ENCODE peak calls at places on chromosomes 5 and 9, in eight cellular contexts. Q, F, T, N, U, M, S and X are unnamed samples.

GRCh38 chr5:671459-672328 is 21.5 kb downstream of the TPPP start:
- DNase-seq in Q (peak), F (peak), T (peak), N (no peak), U (peak), M (peak), S (peak), X (peak)

GRCh38 chr5:32193591-32193990 is 19.5 kb upstream of the GOLPH3 start:
- DNase-seq in Q (peak), F (peak), T (peak), N (peak), U (peak), M (peak), S (no peak), X (peak)

GRCh38 chr5:32790411-32790951 is 79.4 kb downstream of the NPR3 start:
- DNase-seq in Q (no peak), F (no peak), T (no peak), N (no peak), U (no peak), M (no peak), S (no peak), X (peak)

GRCh38 chr9:135010921-135011320 is 76.5 kb upstream of the OLFM1 start:
- DNase-seq in Q (no peak), F (no peak), T (no peak), N (no peak), U (no peak), M (no peak), S (peak), X (no peak)

GRCh38 chr9:79256691-79257213 is 315.0 kb upstream of the TLE4 start:
- DNase-seq in Q (peak), F (no peak), T (no peak), N (peak), U (no peak), M (peak), S (no peak), X (no peak)

GRCh38 chr5:849651-850301 is 1.0 kb downstream of the ZDHHC11 start:
- DNase-seq in Q (peak), F (no peak), T (no peak), N (no peak), U (peak), M (peak), S (no peak), X (no peak)

GRCh38 chr9:17052626-17053025 is 82.2 kb upstream of the CNTLN start:
- DNase-seq in Q (no peak), F (no peak), T (no peak), N (no peak), U (no peak), M (no peak), S (no peak), X (no peak)

GRCh38 chr5:169272111-169272510 is 28.8 kb downstream of the SLIT3 start:
- DNase-seq in Q (no peak), F (no peak), T (no peak), N (no peak), U (no peak), M (no peak), S (no peak), X (no peak)

GRCh38 chr9:127608104-127608966 is 3.7 kb upstream of the STXBP1 start:
- DNase-seq in Q (peak), F (peak), T (peak), N (no peak), U (peak), M (peak), S (peak), X (no peak)

GRCh38 chr9:110947645-110948044 is 90.6 kb downstream of the LPAR1 start:
- DNase-seq in Q (no peak), F (no peak), T (no peak), N (no peak), U (no peak), M (no peak), S (no peak), X (no peak)

GRCh38 chr9:4486176-4486575 is 4.1 kb upstream of the SLC1A1 start:
- DNase-seq in Q (no peak), F (no peak), T (no peak), N (no peak), U (no peak), M (no peak), S (no peak), X (no peak)

GRCh38 chr9:95266649-95267048 is 50.9 kb downstream of the FANCC start:
- DNase-seq in Q (no peak), F (no peak), T (no peak), N (no peak), U (no peak), M (no peak), S (peak), X (no peak)

GRCh38 chr9:21556581-21557427 is 74.7 kb upstream of the IFNE start:
- DNase-seq in Q (no peak), F (no peak), T (no peak), N (no peak), U (no peak), M (no peak), S (no peak), X (no peak)

GRCh38 chr5:113123563-113123962 is 147.0 kb downstream of the DCP2 start:
- DNase-seq in Q (peak), F (peak), T (no peak), N (no peak), U (no peak), M (peak), S (peak), X (no peak)

GRCh38 chr5:74380193-74380592 is 260.3 kb downstream of the ENC1 start:
- DNase-seq in Q (no peak), F (no peak), T (no peak), N (no peak), U (no peak), M (no peak), S (no peak), X (no peak)

GRCh38 chr5:181203842-181204560 is 995 bp downstream of the TRIM7 start:
- DNase-seq in Q (no peak), F (peak), T (no peak), N (no peak), U (no peak), M (no peak), S (no peak), X (no peak)

GRCh38 chr5:9462109-9462508 is 83.8 kb downstream of the SEMA5A start:
- DNase-seq in Q (no peak), F (no peak), T (no peak), N (no peak), U (no peak), M (no peak), S (no peak), X (no peak)

GRCh38 chr9:71767421-71768321 is 642 bp downstream of the CEMIP2 start:
- DNase-seq in Q (no peak), F (no peak), T (peak), N (no peak), U (peak), M (peak), S (no peak), X (no peak)

GRCh38 chr9:127838375-127839078 is 15.9 kb downstream of the ENG start:
- DNase-seq in Q (peak), F (peak), T (peak), N (peak), U (peak), M (peak), S (no peak), X (peak)

GRCh38 chr5:6632324-6632930 is 417 bp downstream of the NSUN2 start:
- DNase-seq in Q (peak), F (no peak), T (peak), N (no peak), U (no peak), M (no peak), S (peak), X (peak)

GRCh38 chr9:135320943-135321342 is 158.6 kb upstream of the PPP1R26 start:
- DNase-seq in Q (no peak), F (no peak), T (no peak), N (no peak), U (no peak), M (no peak), S (no peak), X (no peak)

GRCh38 chr9:38009035-38009501 is 60.0 kb downstream of the SHB start:
- DNase-seq in Q (no peak), F (no peak), T (no peak), N (no peak), U (no peak), M (no peak), S (no peak), X (no peak)

GRCh38 chr9:121859646-121860045 is 208.2 kb downstream of the DAB2IP start:
- DNase-seq in Q (no peak), F (no peak), T (no peak), N (no peak), U (no peak), M (no peak), S (no peak), X (no peak)

GRCh38 chr5:1748271-1748670 is 51.4 kb downstream of the MRPL36 start:
- DNase-seq in Q (no peak), F (no peak), T (no peak), N (no peak), U (no peak), M (no peak), S (no peak), X (no peak)

GRCh38 chr5:139517683-139518564 is 35.4 kb upstream of the STING1 start:
- DNase-seq in Q (peak), F (peak), T (peak), N (peak), U (peak), M (peak), S (peak), X (peak)

GRCh38 chr5:155934964-155935363 is 392.0 kb upstream of the SGCD start:
- DNase-seq in Q (no peak), F (no peak), T (no peak), N (no peak), U (no peak), M (no peak), S (no peak), X (no peak)

GRCh38 chr5:73031839-73032238 is 76.0 kb downstream of the FCHO2 start:
- DNase-seq in Q (peak), F (no peak), T (no peak), N (peak), U (no peak), M (peak), S (no peak), X (peak)

GRCh38 chr5:143738415-143739401 is 73.3 kb upstream of the HMHB1 start:
- DNase-seq in Q (no peak), F (no peak), T (no peak), N (no peak), U (no peak), M (no peak), S (no peak), X (no peak)

DNA sequence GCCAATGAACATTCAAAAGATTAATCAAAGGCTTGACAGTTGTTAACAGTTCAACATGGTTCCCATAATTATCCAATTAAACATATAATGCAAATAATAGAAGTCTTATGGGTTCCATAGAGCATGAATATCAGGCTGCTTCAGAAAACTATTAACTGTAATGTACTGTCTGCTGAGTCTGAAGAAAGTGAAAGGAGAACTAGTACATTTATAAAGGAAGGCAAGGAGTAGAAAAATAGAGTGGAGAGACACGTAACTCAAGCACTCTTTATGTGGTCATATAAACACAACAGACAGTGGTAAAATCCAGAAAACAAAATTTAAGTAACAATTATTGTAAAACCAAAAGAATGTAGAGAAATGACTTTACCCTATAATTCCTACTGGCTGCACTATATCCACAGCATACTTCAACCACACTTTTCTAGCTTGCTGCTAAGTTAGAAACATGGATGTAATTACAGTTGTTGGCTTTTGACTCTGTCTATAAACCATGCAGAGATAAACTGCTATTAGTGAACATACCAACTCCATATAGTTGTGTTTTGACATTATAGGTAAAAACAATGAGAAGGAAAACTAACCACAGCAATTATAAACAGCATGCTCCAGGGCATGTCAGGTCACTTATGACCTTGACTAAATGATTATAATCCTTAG is 32.7 kb downstream of the NFIB start:
- DNase-seq in Q (no peak), F (no peak), T (no peak), N (no peak), U (no peak), M (no peak), S (no peak), X (no peak)
- H3K4me3 ChIP-seq in Q (no peak), F (no peak), T (no peak), N (no peak), U (no peak), M (no peak), S (no peak), X (no peak)

GRCh38 chr5:91219803-91220371 is 163.2 kb downstream of the ARRDC3 start:
- DNase-seq in Q (peak), F (peak), T (no peak), N (no peak), U (no peak), M (peak), S (peak), X (peak)
- TF ChIP-seq CTCF in Q (peak), F (peak), T (peak), N (peak), U (peak), M (peak), S (peak), X (peak)

DNA sequence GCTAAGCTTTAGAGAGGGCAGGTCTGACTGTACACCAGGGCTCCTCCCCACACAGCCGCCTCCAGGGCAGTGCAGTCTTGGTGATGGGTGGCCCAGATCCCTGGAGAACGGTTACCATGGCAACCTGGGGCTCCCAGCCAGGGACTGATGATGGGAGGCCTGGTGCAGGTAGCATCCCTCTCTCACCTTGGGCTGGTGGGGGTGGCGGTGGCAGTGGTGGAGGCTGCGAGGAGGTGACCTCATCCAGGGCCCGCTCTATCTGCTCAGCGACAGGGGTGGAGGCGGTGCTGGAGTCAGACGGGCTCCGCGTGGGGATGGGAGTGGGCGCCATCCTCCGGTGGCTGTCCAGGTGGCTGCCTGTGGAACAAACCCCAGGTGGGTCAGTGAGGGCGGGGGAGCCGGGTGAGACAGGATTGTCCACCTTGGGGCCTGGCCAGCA is 12.3 kb downstream of the PRR7 start:
- DNase-seq in Q (peak), F (peak), T (no peak), N (no peak), U (no peak), M (peak), S (no peak), X (peak)
- H3K4me3 ChIP-seq in Q (no peak), F (no peak), T (no peak), N (no peak), U (no peak), M (no peak), S (no peak), X (no peak)

GRCh38 chr9:94039786-94040185 is 44.5 kb upstream of the PTPDC1 start:
- DNase-seq in Q (no peak), F (no peak), T (no peak), N (no peak), U (no peak), M (no peak), S (no peak), X (no peak)
- TF ChIP-seq CTCF in Q (no peak), F (no peak), T (no peak), N (no peak), U (no peak), M (no peak), S (no peak), X (no peak)

DNA sequence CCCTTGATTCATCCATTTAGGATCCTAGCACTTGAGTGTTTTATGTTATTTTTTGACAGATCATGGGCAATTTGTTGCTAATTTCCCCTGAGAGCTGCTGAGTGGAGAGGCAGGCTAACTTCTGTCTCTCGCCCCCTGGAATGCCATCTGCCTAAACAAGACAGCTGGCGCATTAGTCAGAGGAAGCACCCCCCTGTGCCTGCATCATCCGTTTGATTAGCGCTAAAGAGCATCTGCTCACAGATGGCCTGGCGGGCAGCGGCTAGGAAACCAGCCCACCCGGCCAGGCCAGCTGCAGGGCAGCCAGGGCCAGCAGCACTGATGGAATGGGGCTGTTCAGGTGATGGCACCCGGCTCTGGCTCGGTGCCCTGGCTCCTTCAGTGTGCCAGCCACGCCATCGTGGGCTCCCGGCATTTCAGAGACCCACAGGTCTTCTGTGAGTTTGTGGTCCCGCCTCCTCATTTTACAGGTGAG is 22.9 kb upstream of the ASS1 start:
- DNase-seq in Q (no peak), F (no peak), T (no peak), N (peak), U (no peak), M (peak), S (no peak), X (peak)
- H3K4me3 ChIP-seq in Q (no peak), F (no peak), T (no peak), N (no peak), U (no peak), M (no peak), S (no peak), X (no peak)

DNA sequence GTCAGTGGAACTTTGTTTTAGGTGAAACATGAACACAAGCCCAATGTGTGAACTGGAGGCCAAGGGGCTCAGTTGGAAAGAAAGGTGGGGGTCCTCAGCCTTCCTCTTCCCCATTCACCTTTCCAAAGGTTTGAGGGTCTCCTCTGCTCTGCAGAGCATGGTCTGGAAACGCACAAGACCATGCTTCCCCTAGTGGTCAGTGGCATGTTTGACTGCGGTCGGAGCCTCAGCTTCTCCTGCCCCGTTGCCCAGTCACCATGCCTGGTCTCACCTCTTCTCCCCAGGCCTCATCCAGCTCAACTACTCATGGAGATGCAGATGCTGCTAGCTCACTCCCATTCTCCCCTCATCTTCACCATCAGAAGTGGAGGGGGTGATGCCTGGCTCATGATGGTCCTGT is 340.3 kb downstream of the GADD45G start:
- DNase-seq in Q (no peak), F (no peak), T (no peak), N (no peak), U (no peak), M (no peak), S (no peak), X (no peak)
- TF ChIP-seq CTCF in Q (peak), F (no peak), T (no peak), N (peak), U (peak), M (no peak), S (peak), X (peak)

DNA sequence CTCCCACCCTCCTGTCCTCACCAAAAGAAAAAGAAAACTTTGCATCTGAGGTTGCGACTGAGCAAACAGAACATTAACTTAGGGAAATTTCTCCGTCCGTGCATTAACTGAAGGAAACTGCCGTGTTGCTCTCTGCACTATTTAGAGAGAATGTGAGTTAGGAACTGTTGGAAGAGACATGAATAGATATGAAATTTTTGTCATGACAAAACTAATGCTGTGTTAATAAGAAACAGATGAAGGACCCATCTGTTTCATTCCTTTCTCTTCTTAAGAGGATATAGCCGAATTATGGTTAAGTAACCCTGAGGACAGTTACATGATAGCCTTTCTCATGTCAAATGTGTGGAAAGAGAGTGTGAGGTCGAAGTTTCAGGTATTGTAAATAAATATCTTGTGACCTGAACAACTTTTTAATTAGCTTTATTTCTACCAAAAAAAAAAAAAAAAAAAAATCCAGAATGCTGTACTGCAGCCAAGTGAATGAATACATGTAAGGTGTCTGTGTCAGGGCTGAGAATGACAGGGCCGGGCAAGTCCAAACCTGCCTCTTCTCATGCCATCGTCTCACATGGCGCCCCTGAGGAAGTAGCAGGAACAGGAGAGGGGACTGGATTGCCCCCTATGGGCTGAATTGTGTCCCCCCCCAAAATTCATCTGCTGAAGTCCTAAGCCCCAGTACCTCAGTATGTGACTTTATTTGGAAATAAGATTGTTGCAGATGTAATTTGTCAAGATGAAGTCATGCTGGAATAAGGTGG is 35.6 kb upstream of the ANKRD33B start:
- DNase-seq in Q (no peak), F (no peak), T (no peak), N (peak), U (no peak), M (no peak), S (no peak), X (no peak)
- H3K4me3 ChIP-seq in Q (no peak), F (no peak), T (no peak), N (no peak), U (no peak), M (no peak), S (no peak), X (no peak)

GRCh38 chr9:92033307-92033706 is 81.9 kb downstream of the SPTLC1 start:
- DNase-seq in Q (no peak), F (no peak), T (no peak), N (no peak), U (no peak), M (no peak), S (no peak), X (no peak)

GRCh38 chr9:92030367-92030766 is 80.3 kb upstream of the ROR2 start:
- DNase-seq in Q (no peak), F (no peak), T (no peak), N (no peak), U (no peak), M (no peak), S (no peak), X (no peak)

GRCh38 chr9:92032891-92033290 is 82.3 kb downstream of the SPTLC1 start:
- DNase-seq in Q (no peak), F (no peak), T (no peak), N (no peak), U (no peak), M (no peak), S (no peak), X (no peak)

GRCh38 chr9:92026206-92027002 is 76.4 kb upstream of the ROR2 start:
- DNase-seq in Q (no peak), F (no peak), T (no peak), N (no peak), U (no peak), M (no peak), S (no peak), X (no peak)

GRCh38 chr9:92029553-92029952 is 79.5 kb upstream of the ROR2 start:
- DNase-seq in Q (no peak), F (no peak), T (no peak), N (no peak), U (no peak), M (no peak), S (no peak), X (no peak)
- TF ChIP-seq CTCF in Q (peak), F (peak), T (no peak), N (no peak), U (no peak), M (peak), S (peak), X (peak)

DNA sequence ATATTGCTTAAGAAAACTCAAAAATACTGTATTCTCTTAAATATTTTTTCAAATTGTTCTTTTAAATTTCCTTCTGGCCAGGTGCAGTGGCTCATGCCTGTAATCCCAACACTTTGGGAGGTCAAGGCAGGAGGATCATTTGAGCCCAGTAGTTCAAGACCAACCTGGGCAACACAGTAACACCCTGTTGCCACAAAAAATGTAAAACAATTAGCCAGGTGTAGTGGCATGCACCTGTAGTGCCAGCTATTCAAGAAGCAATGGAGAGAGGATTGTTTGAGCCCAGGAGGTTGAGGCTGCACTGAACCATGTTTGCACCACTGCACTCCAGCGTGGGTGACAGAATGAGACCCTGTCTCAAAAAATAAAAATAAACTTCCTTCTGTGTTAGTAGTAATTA is 94.3 kb downstream of the STRBP start:
- DNase-seq in Q (no peak), F (no peak), T (no peak), N (no peak), U (no peak), M (no peak), S (peak), X (no peak)
- H3K4me3 ChIP-seq in Q (no peak), F (no peak), T (no peak), N (no peak), U (no peak), M (no peak), S (peak), X (no peak)